ENCODE peak calls at places on chromosomes 12 and 14, in nine cellular contexts. B, T, D, C, I, Y, M, R and L are unnamed samples.

GRCh38 chr12:51368640-51369517 is 22.3 kb downstream of the GALNT6 start:
- DNase-seq in B (peak), T (peak), D (peak), C (no peak), I (peak), Y (peak), M (peak), R (no peak), L (peak)

GRCh38 chr14:101407328-101407727 is 154.0 kb upstream of the DIO3 start:
- DNase-seq in B (no peak), T (no peak), D (no peak), C (no peak), I (no peak), Y (no peak), M (no peak), R (peak), L (no peak)

GRCh38 chr12:106954462-106955376 is 988 bp upstream of the TMEM263 start:
- DNase-seq in B (peak), T (no peak), D (peak), C (no peak), I (peak), Y (peak), M (peak), R (no peak), L (peak)

GRCh38 chr14:80587096-80587724 is 354.3 kb downstream of the CEP128 start:
- DNase-seq in B (no peak), T (no peak), D (no peak), C (no peak), I (no peak), Y (no peak), M (no peak), R (peak), L (peak)

GRCh38 chr12:104680070-104680469 is 223.3 kb downstream of the CHST11 start:
- DNase-seq in B (no peak), T (no peak), D (no peak), C (no peak), I (no peak), Y (no peak), M (no peak), R (no peak), L (peak)

GRCh38 chr14:51002406-51002984 is 58.2 kb upstream of the PYGL start:
- DNase-seq in B (no peak), T (no peak), D (no peak), C (no peak), I (no peak), Y (no peak), M (no peak), R (no peak), L (no peak)

GRCh38 chr12:32483993-32484392 is 84.6 kb downstream of the FGD4 start:
- DNase-seq in B (no peak), T (no peak), D (no peak), C (no peak), I (no peak), Y (no peak), M (no peak), R (no peak), L (no peak)

GRCh38 chr12:57815177-57816000 is 3.1 kb downstream of the AVIL start:
- DNase-seq in B (no peak), T (no peak), D (peak), C (no peak), I (no peak), Y (no peak), M (no peak), R (no peak), L (no peak)

GRCh38 chr12:131028587-131029338 is 75.1 kb downstream of the ADGRD1 start:
- DNase-seq in B (no peak), T (no peak), D (no peak), C (no peak), I (no peak), Y (no peak), M (no peak), R (no peak), L (peak)

GRCh38 chr14:105483300-105484068 is 3.2 kb upstream of the CRIP1 start:
- DNase-seq in B (no peak), T (no peak), D (no peak), C (no peak), I (no peak), Y (no peak), M (no peak), R (no peak), L (peak)

GRCh38 chr14:102646615-102647014 is 54.2 kb downstream of the RCOR1 start:
- DNase-seq in B (no peak), T (no peak), D (no peak), C (no peak), I (no peak), Y (no peak), M (no peak), R (no peak), L (no peak)

GRCh38 chr12:998020-998874 is 7.2 kb downstream of the ERC1 start:
- DNase-seq in B (no peak), T (no peak), D (no peak), C (no peak), I (no peak), Y (no peak), M (no peak), R (no peak), L (no peak)

GRCh38 chr14:104893435-104894207 is 28.6 kb downstream of the CEP170B start:
- DNase-seq in B (no peak), T (no peak), D (no peak), C (no peak), I (peak), Y (no peak), M (no peak), R (no peak), L (peak)

GRCh38 chr12:49230176-49230575 is 34.7 kb upstream of the TUBA1C start:
- DNase-seq in B (no peak), T (no peak), D (no peak), C (no peak), I (no peak), Y (no peak), M (no peak), R (no peak), L (no peak)